ENCODE peak calls at places on chromosomes 13 and 19, in ten cellular contexts. R is tibial nerve; G is lower leg skin; Z is upper lobe of left lung; Y is HL-60; N is esophagus muscularis mucosa; A is CD8-positive, alpha-beta T cell; P is K562; M is hepatocyte; Q is heart left ventricle. L is an unnamed sample.

GRCh38 chr13:72798817-72799216 is 16.9 kb downstream of the PIBF1 start:
- DNase-seq in M (no peak), A (no peak), Q (no peak), Y (no peak), Z (no peak), R (no peak), N (no peak), G (no peak), P (no peak), L (no peak)

GRCh38 chr13:41678842-41679241 is 221.5 kb downstream of the RGCC start:
- DNase-seq in Q (no peak), Z (no peak), A (no peak), N (no peak), M (no peak), P (no peak), G (no peak), R (no peak), Y (no peak), L (no peak)

GRCh38 chr19:6466526-6467248 is 2.6 kb downstream of the CRB3 start:
- DNase-seq in Y (no peak), G (no peak), M (no peak), Q (no peak), Z (no peak), R (no peak), N (no peak), A (no peak), P (no peak), L (no peak)

GRCh38 chr19:33678796-33679195 is 57.0 kb downstream of the CHST8 start:
- DNase-seq in R (no peak), Y (no peak), M (no peak), N (no peak), P (no peak), Z (no peak), A (no peak), Q (no peak), G (peak), L (peak)

GRCh38 chr19:10334340-10335148 is 1.2 kb upstream of the RAVER1 start:
- DNase-seq in M (peak), P (peak), R (peak), Z (peak), A (no peak), N (peak), G (peak), Y (peak), Q (peak), L (peak)

GRCh38 chr19:5967994-5968430 is 9.9 kb downstream of the RANBP3 start:
- DNase-seq in N (no peak), Y (peak), Q (no peak), A (peak), Z (peak), G (no peak), R (peak), P (peak), M (peak), L (peak)

GRCh38 chr19:1572795-1573194 is 4.7 kb upstream of the MEX3D start:
- DNase-seq in Y (no peak), M (no peak), P (no peak), N (no peak), A (no peak), Q (no peak), Z (no peak), R (no peak), G (no peak), L (no peak)

GRCh38 chr13:95906999-95907398 is 146.2 kb downstream of the UGGT2 start:
- DNase-seq in Z (no peak), G (no peak), R (no peak), A (no peak), Y (no peak), N (no peak), Q (no peak), M (no peak), P (no peak), L (no peak)

GRCh38 chr13:26596458-26596857 is 39.0 kb downstream of the WASF3 start:
- DNase-seq in R (no peak), Y (no peak), Z (no peak), N (no peak), A (no peak), Q (no peak), P (no peak), M (no peak), G (no peak), L (no peak)

GRCh38 chr19:55476100-55476775 is at the start of gene ZNF628:
- DNase-seq in Z (peak), A (peak), P (peak), G (peak), Q (peak), Y (peak), N (peak), M (peak), R (peak), L (peak)

GRCh38 chr19:55479045-55479444 is 2.6 kb downstream of the ZNF628 start:
- DNase-seq in Y (no peak), M (no peak), N (no peak), Z (no peak), G (no peak), P (no peak), A (no peak), R (no peak), Q (peak), L (no peak)

GRCh38 chr19:55477905-55478304 is 1.5 kb downstream of the ZNF628 start:
- DNase-seq in N (no peak), M (no peak), Q (no peak), Z (no peak), G (no peak), R (no peak), P (no peak), Y (no peak), A (no peak), L (no peak)

GRCh38 chr19:55479451-55480230 is 3.2 kb downstream of the ZNF628 start:
- DNase-seq in Q (peak), M (no peak), Z (no peak), A (no peak), R (no peak), Y (no peak), N (no peak), P (no peak), G (no peak), L (no peak)

GRCh38 chr19:55478364-55478763 is 1.9 kb downstream of the ZNF628 start:
- DNase-seq in Z (no peak), Q (peak), A (no peak), M (no peak), P (no peak), Y (no peak), N (no peak), G (no peak), R (no peak), L (no peak)
- H3K4me3 ChIP-seq in Z (no peak), Q (no peak), A (no peak), M (no peak), P (peak), Y (no peak), N (no peak), G (no peak), R (no peak), L (no peak)

GRCh38 chr13:104017317-104017716 is 951.1 kb upstream of the SLC10A2 start:
- DNase-seq in N (no peak), A (no peak), Z (no peak), R (no peak), G (no peak), Q (no peak), P (no peak), M (no peak), Y (no peak), L (no peak)

GRCh38 chr13:104025303-104025702 is 959.1 kb upstream of the SLC10A2 start:
- DNase-seq in R (no peak), Z (no peak), A (no peak), Y (no peak), P (no peak), N (no peak), Q (no peak), G (no peak), M (no peak), L (no peak)

GRCh38 chr13:104024416-104025170 is 958.4 kb upstream of the SLC10A2 start:
- DNase-seq in A (no peak), G (no peak), Z (no peak), P (no peak), M (no peak), Y (no peak), R (no peak), Q (no peak), N (no peak), L (no peak)

GRCh38 chr13:104021806-104022397 is 955.7 kb upstream of the SLC10A2 start:
- DNase-seq in G (no peak), M (no peak), A (no peak), P (no peak), N (no peak), R (no peak), Z (no peak), Y (no peak), Q (no peak), L (no peak)
- H3K4me3 ChIP-seq in G (no peak), M (no peak), A (no peak), P (no peak), N (no peak), R (no peak), Z (no peak), Y (no peak), Q (no peak), L (no peak)

DNA sequence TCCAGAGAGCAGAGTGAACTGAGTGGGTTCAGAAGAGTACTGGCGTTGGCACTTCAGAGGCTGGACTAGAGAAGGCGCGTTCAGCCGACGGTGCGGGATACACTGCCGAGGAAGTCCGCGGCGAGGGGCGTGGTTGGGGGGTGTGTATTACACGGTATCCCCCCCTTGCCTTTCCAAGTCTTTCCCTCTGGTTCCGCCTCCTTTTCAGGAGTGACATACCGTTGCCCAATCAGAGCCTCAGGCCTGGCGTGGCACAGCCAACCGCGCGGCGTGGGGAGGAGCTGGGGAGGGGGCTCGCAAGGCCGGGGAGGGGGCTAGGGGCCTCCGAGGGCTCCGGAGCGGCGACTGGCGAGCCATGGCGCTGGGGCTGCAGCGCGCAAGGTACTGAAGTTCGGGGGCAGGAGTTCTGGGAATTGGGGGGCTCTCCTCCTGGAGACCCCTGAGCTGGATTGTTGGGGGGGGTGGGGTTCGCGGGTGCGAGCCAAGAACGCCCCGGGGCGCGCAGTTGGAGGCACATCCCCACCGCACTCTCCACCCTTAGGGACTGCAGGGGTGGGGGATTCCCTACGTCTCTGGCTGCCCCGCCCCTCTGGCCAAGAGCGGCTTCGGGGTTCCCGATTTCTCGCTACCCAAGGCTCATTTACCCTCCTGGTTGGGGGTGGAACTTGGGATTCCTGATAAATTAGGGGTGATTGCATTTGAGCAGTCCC is at the start of gene HIF3A:
- DNase-seq in P (peak), A (no peak), Q (peak), Y (no peak), Z (peak), R (peak), M (peak), G (peak), N (no peak), L (peak)
- H3K4me3 ChIP-seq in P (no peak), A (no peak), Q (peak), Y (no peak), Z (peak), R (peak), M (peak), G (no peak), N (peak), L (peak)

GRCh38 chr13:98530236-98530635 is 46.7 kb downstream of the STK24 start:
- DNase-seq in A (no peak), Y (no peak), R (no peak), Z (no peak), N (no peak), P (no peak), Q (no peak), G (no peak), M (no peak), L (no peak)

GRCh38 chr13:98525852-98526512 is 50.9 kb downstream of the STK24 start:
- DNase-seq in M (no peak), Q (no peak), P (no peak), N (no peak), G (no peak), A (no peak), Y (no peak), Z (no peak), R (no peak), L (peak)

GRCh38 chr13:98527526-98527925 is 49.4 kb downstream of the STK24 start:
- DNase-seq in M (no peak), Y (no peak), N (no peak), A (no peak), P (no peak), G (no peak), R (no peak), Z (no peak), Q (no peak), L (no peak)

GRCh38 chr13:98529171-98529570 is 47.7 kb downstream of the STK24 start:
- DNase-seq in R (no peak), M (no peak), P (no peak), Y (no peak), Z (no peak), Q (no peak), A (no peak), N (no peak), G (no peak), L (no peak)

GRCh38 chr13:98528663-98529064 is 48.2 kb downstream of the STK24 start:
- DNase-seq in Q (peak), Z (no peak), M (no peak), N (no peak), G (no peak), P (no peak), Y (no peak), A (no peak), R (no peak), L (no peak)
- H3K4me3 ChIP-seq in Q (no peak), Z (no peak), M (no peak), N (no peak), G (no peak), P (no peak), Y (no peak), A (no peak), R (no peak), L (no peak)

L was measured in A673.